ENCODE peak calls at places on chromosomes 4 and X, in eight cellular contexts. I, X, B, T, K, J, N and G are unnamed samples.

GRCh38 chrX:10884246-10884645 is 226.9 kb upstream of the HCCS start:
- DNase-seq in I (no peak), N (no peak), J (no peak), K (peak; percentile 81), X (no peak), T (no peak), B (no peak), G (peak; percentile 38)

GRCh38 chr4:183610613-183611012 is 48.4 kb downstream of the RWDD4 start:
- DNase-seq in N (no peak), I (no peak), T (no peak), J (no peak), X (no peak), B (no peak), K (peak; percentile 67), G (peak; percentile 14)

GRCh38 chrX:44884944-44885343 is 12.0 kb downstream of the KDM6A start:
- DNase-seq in N (no peak), J (no peak), X (no peak), I (no peak), T (no peak), B (no peak), K (no peak), G (no peak)

GRCh38 chrX:65993915-65994460 is 45.9 kb downstream of the VSIG4 start:
- DNase-seq in X (no peak), I (no peak), J (no peak), B (no peak), T (no peak), K (no peak), N (no peak), G (no peak)

GRCh38 chr4:177124436-177124835 is 185.2 kb upstream of the NEIL3 start:
- DNase-seq in K (no peak), X (no peak), I (no peak), N (no peak), J (no peak), B (no peak), T (no peak), G (no peak)

GRCh38 chr4:37095925-37096324 is 148.6 kb upstream of the NWD2 start:
- DNase-seq in N (no peak), J (no peak), I (no peak), B (no peak), X (no peak), T (no peak), K (no peak), G (no peak)

GRCh38 chr4:81215219-81215892 is at the start of gene PRKG2:
- DNase-seq in J (no peak), N (no peak), X (no peak), B (peak; percentile 43), K (no peak), T (no peak), I (no peak), G (peak; percentile 17)

GRCh38 chr4:116520886-116521285 is 564.5 kb downstream of the TRAM1L1 start:
- DNase-seq in K (no peak), I (no peak), X (no peak), N (no peak), J (no peak), B (no peak), T (no peak), G (no peak)

GRCh38 chr4:17762705-17763104 is 18.7 kb downstream of the FAM184B start:
- DNase-seq in X (no peak), I (no peak), J (no peak), K (peak; percentile 74), N (no peak), B (no peak), T (no peak), G (peak; percentile 68)

GRCh38 chr4:4395849-4396627 is 9.1 kb downstream of the NSG1 start:
- DNase-seq in X (no peak), B (no peak), I (no peak), K (peak; percentile 8), T (no peak), N (no peak), J (no peak), G (peak; percentile 31)

GRCh38 chr4:1413687-1414479 is 7.6 kb upstream of the NKX1-1 start:
- DNase-seq in J (no peak), T (no peak), X (no peak), N (peak; percentile 8), B (peak; percentile 24), K (no peak), I (no peak), G (no peak)

GRCh38 chrX:53239474-53239873 is 14.5 kb upstream of the KDM5C start:
- DNase-seq in J (no peak), T (no peak), I (no peak), N (no peak), K (peak; percentile 40), B (no peak), X (no peak), G (no peak)

GRCh38 chr4:61561028-61561427 is 360.9 kb downstream of the ADGRL3 start:
- DNase-seq in K (no peak), B (no peak), N (no peak), I (no peak), X (no peak), J (no peak), T (no peak), G (no peak)

DNA sequence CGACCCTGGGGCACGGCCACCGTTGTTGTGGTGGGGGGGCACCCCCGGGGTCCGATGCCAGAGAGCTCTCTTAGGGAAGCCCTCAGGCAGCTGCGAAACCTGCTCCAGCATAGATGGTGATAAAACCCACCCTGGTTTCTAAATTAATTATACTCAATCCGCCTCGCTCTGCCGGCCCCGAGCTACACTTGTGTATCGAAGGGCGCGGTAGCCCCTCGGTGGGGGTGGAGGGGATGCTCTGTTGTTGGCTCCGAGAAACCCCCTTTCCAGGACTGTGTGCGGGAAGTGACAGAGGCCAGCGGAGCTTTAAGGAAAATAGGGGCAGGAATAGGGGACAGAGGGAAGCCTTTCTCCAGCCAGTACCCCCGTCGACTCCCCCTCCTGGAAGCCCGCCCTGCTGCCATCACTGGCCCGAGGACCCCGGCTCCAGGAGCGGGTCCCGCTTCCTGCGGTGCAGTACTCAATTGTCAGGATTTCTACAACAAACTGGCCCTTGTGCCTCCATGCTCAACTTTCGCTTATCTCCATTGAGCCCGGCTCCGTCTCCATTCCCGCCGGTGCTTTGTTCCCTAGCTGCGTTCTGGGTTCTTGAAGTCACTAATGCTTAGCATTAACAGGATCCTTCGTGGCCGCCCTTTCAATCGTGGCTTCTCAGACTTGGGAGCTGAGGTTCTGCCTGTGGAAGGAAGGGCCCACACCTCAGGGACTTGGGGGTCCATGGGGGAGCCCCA is 408.2 kb downstream of the BCOR start:
- DNase-seq in N (no peak), K (no peak), B (no peak), X (no peak), I (no peak), J (no peak), T (no peak), G (no peak)
- H3K4me3 ChIP-seq in N (peak overlapping the region; percentile 54), K (peak overlapping the region; percentile 19), B (peak overlapping the region; percentile 17), X (peak overlapping the region; percentile 34), I (peak overlapping the region; percentile 44), J (peak overlapping the region; percentile 53), T (peak overlapping the region; percentile 33), G (peak overlapping the region; percentile 31)

GRCh38 chrX:37349131-37350033 is at the start of gene PRRG1:
- DNase-seq in B (peak; percentile 83), J (peak; percentile 65), K (peak; percentile 76), N (peak; percentile 72), X (no peak), T (peak; percentile 7), I (peak; percentile 88), G (peak; percentile 85)

GRCh38 chrX:37347420-37347819 is 1.7 kb upstream of the PRRG1 start:
- DNase-seq in B (no peak), J (no peak), I (peak; percentile 15), K (peak; percentile 46), X (no peak), N (no peak), T (no peak), G (peak; percentile 80)

GRCh38 chrX:37350034-37350365 is 836 bp downstream of the PRRG1 start:
- DNase-seq in J (peak; percentile 15), I (no peak), K (peak; percentile 23), X (no peak), N (no peak), T (no peak), B (no peak), G (peak; percentile 30)

GRCh38 chrX:37353646-37354045 is 4.5 kb downstream of the PRRG1 start:
- DNase-seq in K (no peak), I (no peak), T (no peak), J (no peak), B (no peak), X (no peak), N (no peak), G (no peak)

DNA sequence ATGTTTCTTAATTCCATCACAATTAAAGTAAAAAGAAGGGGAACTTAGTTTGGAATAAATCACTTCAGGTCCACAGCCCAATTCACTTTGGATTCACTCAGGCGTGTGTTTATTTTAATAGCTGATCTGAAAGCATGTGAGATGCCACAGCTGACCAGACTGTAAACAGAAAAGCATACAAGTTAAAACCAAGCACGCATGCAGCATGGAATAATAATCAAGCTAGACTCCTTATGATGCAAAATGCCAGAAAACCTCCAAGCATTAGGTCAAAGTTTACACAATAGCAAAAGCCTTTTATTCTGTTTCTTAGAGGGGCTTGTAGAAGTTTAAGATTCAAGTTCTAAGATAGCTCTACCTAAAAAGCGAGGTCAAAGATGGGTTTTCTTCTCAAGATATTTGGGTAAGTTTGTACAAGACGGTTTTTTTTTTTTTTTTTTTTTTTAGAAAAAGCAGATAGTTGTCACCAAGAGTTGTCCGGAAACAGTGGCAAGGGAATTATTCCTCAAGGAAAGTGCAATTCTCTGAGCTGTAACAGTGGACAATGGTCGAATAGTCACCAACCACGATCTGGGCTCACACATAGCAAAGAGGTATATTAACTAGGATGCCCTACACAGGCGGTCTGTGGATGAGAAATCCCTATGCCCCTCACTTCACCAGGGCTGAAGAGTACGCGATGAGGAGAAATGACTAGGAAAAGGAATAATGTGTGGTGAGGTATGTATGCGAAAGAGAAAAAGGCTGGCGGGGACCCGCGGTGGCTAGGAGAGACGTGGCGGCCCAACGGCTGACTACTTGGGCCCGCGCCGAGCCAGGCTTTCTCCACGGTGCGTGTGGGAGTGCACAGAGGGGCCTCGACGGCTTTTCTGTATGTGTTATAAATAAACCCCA is 680 bp upstream of the PRRG1 start:
- DNase-seq in B (no peak), N (no peak), X (no peak), T (no peak), J (no peak), I (no peak), K (no peak), G (peak; percentile 15)
- H3K4me3 ChIP-seq in B (peak overlapping the region; percentile 49), N (peak overlapping the region; percentile 60), X (peak overlapping the region; percentile 67), T (peak overlapping the region; percentile 65), J (peak overlapping the region; percentile 55), I (peak overlapping the region; percentile 29), K (peak overlapping the region; percentile 48), G (peak overlapping the region; percentile 38)

DNA sequence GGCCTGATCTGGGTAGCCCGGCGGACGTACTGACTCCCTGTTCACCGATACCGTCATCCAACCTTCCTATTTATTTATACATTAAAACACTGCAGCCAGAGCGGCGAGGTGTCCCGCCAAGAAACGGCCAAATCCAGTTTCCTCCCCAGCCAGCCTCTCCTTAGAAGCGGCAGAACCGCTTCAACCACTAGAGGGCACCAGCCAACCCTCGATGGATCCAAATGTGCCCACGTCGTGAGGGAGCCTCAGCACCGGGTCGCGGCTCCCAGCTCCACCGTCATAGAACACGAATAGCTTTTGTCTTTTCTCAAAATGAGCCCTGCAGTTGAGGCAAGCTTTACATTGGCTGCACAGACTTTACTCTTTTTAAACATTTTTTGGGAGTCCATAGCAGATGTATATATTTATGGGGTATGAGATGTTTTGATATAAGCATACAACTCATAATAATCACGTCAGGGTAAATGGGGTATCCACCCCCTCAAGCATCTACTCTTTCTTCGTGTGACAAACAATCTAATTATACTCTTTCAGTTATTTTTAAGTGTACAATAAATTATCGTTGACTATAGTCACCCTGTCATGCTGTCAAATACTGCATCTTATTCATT is 13.0 kb upstream of the HELT start:
- DNase-seq in J (peak; percentile 59), I (peak; percentile 88), X (peak; percentile 27), K (peak; percentile 77), T (peak; percentile 41), N (peak; percentile 92), B (peak; percentile 85), G (peak; percentile 80)
- H3K4me3 ChIP-seq in J (peak overlapping the region; percentile 12), I (peak overlapping the region; percentile 22), X (no peak overlapping the region), K (peak overlapping the region; percentile 15), T (peak overlapping the region; percentile 37), N (peak overlapping the region; percentile 46), B (no peak overlapping the region), G (peak overlapping the region; percentile 19)

GRCh38 chr4:54100607-54101189 is 735 bp downstream of the GSX2 start:
- DNase-seq in J (no peak), B (no peak), N (no peak), I (no peak), K (no peak), X (no peak), T (no peak), G (no peak)
- H3K4me3 ChIP-seq in J (peak overlapping the region; percentile 42), B (no peak overlapping the region), N (peak overlapping the region; percentile 47), I (peak overlapping the region; percentile 32), K (peak overlapping the region; percentile 41), X (peak overlapping the region; percentile 40), T (peak overlapping the region; percentile 47), G (peak overlapping the region; percentile 48)